ENCODE peak calls at places on chromosomes 11 and 22, in ten cellular contexts. R is T-helper 17 cell; F is activated CD4-positive, alpha-beta T cell treated with anti-CD3 and anti-CD28 coated beads, Interleukin-2, amount 10 ng/mL, durations not matched to agents 7 days and 5 days; W is T follicular helper cell; P is COR-L47; V is RCC 7860; K is NCI-H2081; C is right cardiac atrium; U is iris pigment epithelial cell; E is NCI-H1105 treated with DMSO at 0.1 percent for 48 hours. L is an unnamed sample.

GRCh38 chr22:44661070-44661469 is 40.9 kb upstream of the PRR5 start:
- DNase-seq in R (no peak), F (no peak), W (no peak), P (no peak), V (no peak), K (no peak), C (no peak), U (peak; percentile 51), E (no peak), L (no peak)

GRCh38 chr22:48445113-48445827 is 1382.4 kb downstream of the BRD1 start:
- DNase-seq in R (no peak), F (no peak), W (no peak), P (no peak), V (no peak), K (no peak), C (no peak), U (no peak), E (no peak), L (no peak)

GRCh38 chr11:64796047-64796756 is 6.8 kb downstream of the MAP4K2 start:
- DNase-seq in R (no peak), F (no peak), W (no peak), P (no peak), V (no peak), K (no peak), C (peak; percentile 26), U (no peak), E (no peak), L (no peak)

GRCh38 chr11:72788250-72788649 is 5.6 kb downstream of the STARD10 start:
- DNase-seq in R (no peak), F (no peak), W (no peak), P (no peak), V (no peak), K (no peak), C (no peak), U (no peak), E (no peak), L (no peak)

GRCh38 chr22:24706050-24706449 is 68.5 kb downstream of the PIWIL3 start:
- DNase-seq in R (no peak), F (no peak), W (no peak), P (no peak), V (no peak), K (no peak), C (no peak), U (no peak), E (no peak), L (no peak)

GRCh38 chr22:37232140-37232998 is 11.7 kb downstream of the RAC2 start:
- DNase-seq in R (no peak), F (peak; percentile 36), W (no peak), P (no peak), V (no peak), K (no peak), C (no peak), U (no peak), E (no peak), L (no peak)

GRCh38 chr11:64007629-64008282 is 21.5 kb downstream of the OTUB1 start:
- DNase-seq in R (no peak), F (no peak), W (no peak), P (no peak), V (no peak), K (no peak), C (peak; percentile 96), U (no peak), E (peak; percentile 21), L (no peak)

GRCh38 chr11:89235121-89235520 is 57.4 kb downstream of the TYR start:
- DNase-seq in R (no peak), F (no peak), W (no peak), P (no peak), V (no peak), K (no peak), C (no peak), U (no peak), E (no peak), L (no peak)

GRCh38 chr11:7595016-7595869 is 78.1 kb downstream of the CYB5R2 start:
- DNase-seq in R (no peak), F (no peak), W (no peak), P (no peak), V (no peak), K (no peak), C (no peak), U (peak; percentile 38), E (no peak), L (no peak)

GRCh38 chr11:1146311-1146864 is 11.4 kb upstream of the MUC5AC start:
- DNase-seq in R (no peak), F (no peak), W (no peak), P (no peak), V (no peak), K (no peak), C (no peak), U (no peak), E (no peak), L (no peak)

GRCh38 chr22:43878831-43879550 is 12.8 kb downstream of the PNPLA5 start:
- DNase-seq in R (no peak), F (no peak), W (no peak), P (no peak), V (no peak), K (no peak), C (no peak), U (no peak), E (no peak), L (no peak)

GRCh38 chr11:120339394-120339890 is 3.2 kb downstream of the ARHGEF12 start:
- DNase-seq in R (no peak), F (peak; percentile 14), W (no peak), P (no peak), V (no peak), K (no peak), C (peak; percentile 67), U (peak; percentile 53), E (no peak), L (no peak)

GRCh38 chr22:37663521-37664140 is 5.1 kb downstream of the PDXP start:
- DNase-seq in R (no peak), F (no peak), W (no peak), P (no peak), V (no peak), K (no peak), C (no peak), U (peak; percentile 46), E (no peak), L (no peak)

GRCh38 chr11:68749501-68750196 is 1.7 kb downstream of the TESMIN start:
- DNase-seq in R (no peak), F (no peak), W (no peak), P (no peak), V (no peak), K (no peak), C (no peak), U (peak; percentile 11), E (no peak), L (no peak)

GRCh38 chr22:20956258-20957117 is 10.6 kb upstream of the AIFM3 start:
- DNase-seq in R (no peak), F (no peak), W (no peak), P (no peak), V (peak; percentile 14), K (no peak), C (no peak), U (peak; percentile 41), E (no peak), L (no peak)

GRCh38 chr11:119025099-119025473 is 5.6 kb downstream of the SLC37A4 start:
- DNase-seq in R (no peak), F (no peak), W (no peak), P (no peak), V (no peak), K (no peak), C (no peak), U (no peak), E (no peak), L (no peak)

GRCh38 chr22:29334696-29335344 is 19.3 kb upstream of the RASL10A start:
- DNase-seq in R (no peak), F (no peak), W (no peak), P (no peak), V (no peak), K (peak; percentile 6), C (no peak), U (no peak), E (no peak), L (no peak)

GRCh38 chr22:17366830-17367229 is 2.4 kb upstream of the CECR2 start:
- DNase-seq in R (no peak), F (peak; percentile 28), W (no peak), P (no peak), V (no peak), K (no peak), C (peak; percentile 82), U (no peak), E (no peak), L (no peak)

GRCh38 chr11:2582436-2582931 is 117.3 kb downstream of the KCNQ1OT1 start:
- DNase-seq in R (no peak), F (no peak), W (no peak), P (no peak), V (no peak), K (no peak), C (peak; percentile 20), U (no peak), E (no peak), L (peak; percentile 3)